ENCODE peak calls at places on chromosome 1, in five cellular contexts. One of them, this sample, is unnamed. For H3K36me3, the result is how much of the 10 kb centered on the place peaks cover.

GRCh38 chr1:117654485-117655219 is 48.8 kb downstream of the TENT5C start:
- DNase-seq in transverse colon: no peak
- DNase-seq in K562: no peak
- DNase-seq in ovary: no peak
- DNase-seq in stomach: no peak
- DNase-seq in this sample: no peak

GRCh38 chr1:176051402-176051801 is 155.7 kb downstream of the COP1 start:
- DNase-seq in transverse colon: no peak
- DNase-seq in K562: no peak
- DNase-seq in ovary: no peak
- DNase-seq in stomach: no peak
- DNase-seq in this sample: no peak

GRCh38 chr1:150596095-150596892 is 16.9 kb upstream of the MCL1 start:
- DNase-seq in transverse colon: no peak
- DNase-seq in K562: no peak
- DNase-seq in ovary: no peak
- DNase-seq in stomach: no peak
- DNase-seq in this sample: no peak

GRCh38 chr1:229064320-229064908 is 206.5 kb upstream of the RAB4A start:
- DNase-seq in transverse colon: no peak
- DNase-seq in K562: no peak
- DNase-seq in ovary: no peak
- DNase-seq in stomach: no peak
- DNase-seq in this sample: no peak

GRCh38 chr1:202275061-202275770 is 66.5 kb downstream of the UBE2T start:
- DNase-seq in transverse colon: no peak
- DNase-seq in K562: no peak
- DNase-seq in ovary: no peak
- DNase-seq in stomach: no peak
- DNase-seq in this sample: no peak

GRCh38 chr1:221858758-221859157 is 116.9 kb upstream of the DUSP10 start:
- DNase-seq in transverse colon: no peak
- DNase-seq in K562: no peak
- DNase-seq in ovary: no peak
- DNase-seq in stomach: no peak
- DNase-seq in this sample: no peak

GRCh38 chr1:29732438-29732837 is 496.1 kb downstream of the PTPRU start:
- DNase-seq in transverse colon: no peak
- DNase-seq in K562: no peak
- DNase-seq in ovary: no peak
- DNase-seq in stomach: no peak
- DNase-seq in this sample: no peak

GRCh38 chr1:156692958-156693857 is 12.2 kb downstream of the CRABP2 start:
- DNase-seq in transverse colon: peak
- DNase-seq in K562: peak
- DNase-seq in ovary: no peak
- DNase-seq in stomach: peak
- DNase-seq in this sample: peak

GRCh38 chr1:223143760-223144248 is 756 bp upstream of the TLR5 start:
- DNase-seq in transverse colon: peak
- DNase-seq in K562: peak
- DNase-seq in ovary: peak
- DNase-seq in stomach: peak
- DNase-seq in this sample: peak
- TF ChIP-seq EP300 in transverse colon: no peak
- TF ChIP-seq EP300 in K562: peak
- TF ChIP-seq EP300 in ovary: no peak
- TF ChIP-seq EP300 in stomach: no peak
- TF ChIP-seq EP300 in this sample: no peak

DNA sequence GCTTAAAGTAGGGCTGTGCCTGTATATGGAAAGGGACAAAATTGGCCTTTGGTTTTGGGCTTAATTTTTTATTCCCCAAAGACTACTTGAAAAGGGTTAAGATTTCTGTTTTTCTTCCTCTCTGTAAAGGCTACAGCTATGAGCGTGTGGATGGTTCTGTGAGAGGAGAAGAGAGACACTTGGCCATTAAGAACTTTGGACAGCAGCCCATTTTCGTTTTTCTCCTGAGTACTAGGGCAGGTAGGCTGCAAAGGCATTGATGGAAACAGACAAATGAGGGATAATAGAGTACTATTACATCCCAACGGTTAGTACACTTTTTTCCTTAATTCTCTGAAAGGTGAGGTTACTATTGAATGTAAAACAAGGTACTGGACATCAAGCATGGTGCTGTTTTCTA is 29.6 kb downstream of the CHD1L start:
- DNase-seq in transverse colon: no peak
- DNase-seq in K562: no peak
- DNase-seq in ovary: no peak
- DNase-seq in stomach: no peak
- DNase-seq in this sample: no peak
- H3K36me3 ChIP-seq in transverse colon: under half
- H3K36me3 ChIP-seq in K562: half or more
- H3K36me3 ChIP-seq in ovary: under half
- H3K36me3 ChIP-seq in stomach: half or more
- H3K36me3 ChIP-seq in this sample: under half

GRCh38 chr1:172323666-172324065 is 96.8 kb upstream of the C1orf105 start:
- DNase-seq in transverse colon: no peak
- DNase-seq in K562: no peak
- DNase-seq in ovary: no peak
- DNase-seq in stomach: no peak
- DNase-seq in this sample: no peak
- TF ChIP-seq CTCF in transverse colon: no peak
- TF ChIP-seq CTCF in K562: no peak
- TF ChIP-seq CTCF in ovary: no peak
- TF ChIP-seq CTCF in stomach: no peak
- TF ChIP-seq CTCF in this sample: no peak

DNA sequence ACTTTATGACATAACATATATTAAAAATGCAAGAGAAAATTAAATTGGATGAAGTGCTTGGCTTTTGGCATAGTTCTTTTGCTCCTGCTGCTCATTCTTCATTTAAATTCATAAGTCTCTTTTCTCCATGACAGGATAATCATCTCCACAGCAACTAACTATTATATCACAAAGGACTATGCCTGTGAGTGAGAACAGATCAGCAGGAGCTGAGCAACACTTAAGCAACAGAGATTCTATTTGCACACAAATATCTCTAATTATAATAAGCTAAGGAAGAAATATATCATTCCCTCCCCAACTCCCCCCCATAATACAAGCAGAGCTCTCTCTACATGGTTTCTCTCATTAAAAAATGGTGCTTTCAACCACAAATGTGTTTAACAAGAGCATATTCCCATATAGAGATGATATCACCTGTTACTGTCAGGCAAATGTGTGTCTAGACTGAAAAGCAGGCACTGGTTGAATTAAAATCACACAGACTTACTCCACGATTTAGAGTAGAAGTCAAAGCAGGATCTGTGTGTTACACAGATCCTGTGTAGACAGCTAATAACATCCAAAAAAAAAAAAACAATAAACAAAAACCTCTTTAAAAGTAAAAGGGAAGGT is 34.5 kb upstream of the NIBAN1 start:
- DNase-seq in transverse colon: no peak
- DNase-seq in K562: no peak
- DNase-seq in ovary: no peak
- DNase-seq in stomach: no peak
- DNase-seq in this sample: no peak
- TF ChIP-seq EP300 in transverse colon: no peak
- TF ChIP-seq EP300 in K562: no peak
- TF ChIP-seq EP300 in ovary: no peak
- TF ChIP-seq EP300 in stomach: no peak
- TF ChIP-seq EP300 in this sample: no peak

GRCh38 chr1:3502834-3503524 is 48.5 kb downstream of the ARHGEF16 start:
- DNase-seq in transverse colon: no peak
- DNase-seq in K562: no peak
- DNase-seq in ovary: no peak
- DNase-seq in stomach: no peak
- DNase-seq in this sample: peak
- H3K36me3 ChIP-seq in transverse colon: under half
- H3K36me3 ChIP-seq in K562: under half
- H3K36me3 ChIP-seq in ovary: under half
- H3K36me3 ChIP-seq in stomach: under half
- H3K36me3 ChIP-seq in this sample: under half

GRCh38 chr1:57377731-57378139 is 46.1 kb downstream of the DAB1 start:
- DNase-seq in transverse colon: no peak
- DNase-seq in K562: no peak
- DNase-seq in ovary: no peak
- DNase-seq in stomach: no peak
- DNase-seq in this sample: no peak
- TF ChIP-seq CTCF in transverse colon: no peak
- TF ChIP-seq CTCF in K562: no peak
- TF ChIP-seq CTCF in ovary: no peak
- TF ChIP-seq CTCF in stomach: no peak
- TF ChIP-seq CTCF in this sample: no peak

DNA sequence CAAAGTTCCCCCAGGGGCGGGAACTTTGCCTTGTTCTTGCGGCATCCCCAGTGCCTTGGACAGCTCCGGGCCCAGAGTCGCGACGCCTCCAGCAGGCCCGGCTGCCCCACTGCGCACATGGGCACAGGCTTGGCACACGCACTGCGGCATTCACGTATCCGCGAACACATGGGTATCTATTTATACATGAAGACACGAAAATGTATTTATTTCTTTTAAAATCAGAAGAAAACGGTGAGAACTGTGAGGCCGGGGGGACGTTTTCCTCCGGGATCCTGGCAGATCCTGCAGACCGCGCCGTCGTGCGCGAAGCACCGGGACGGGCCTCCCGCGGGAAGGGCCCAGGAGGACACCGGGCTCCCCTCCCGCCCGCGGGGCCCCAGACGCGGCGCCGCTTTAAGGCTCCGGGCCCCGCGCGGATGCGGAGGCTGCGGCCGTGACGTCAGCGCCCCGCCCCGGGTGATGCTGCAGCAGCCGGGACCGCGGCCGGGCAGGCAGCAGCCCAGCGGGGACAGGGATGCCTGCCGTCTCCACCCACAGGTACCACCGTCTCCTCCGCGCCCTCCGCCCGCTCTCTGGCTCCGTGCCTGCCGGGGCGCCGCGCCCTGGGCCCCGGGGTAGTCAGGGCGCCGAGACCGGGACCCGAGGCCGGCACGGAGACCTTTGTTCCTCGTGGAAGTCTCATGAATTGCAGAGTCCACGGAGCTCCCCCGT is at the start of gene SLC45A1:
- DNase-seq in transverse colon: peak
- DNase-seq in K562: peak
- DNase-seq in ovary: peak
- DNase-seq in stomach: peak
- DNase-seq in this sample: peak
- TF ChIP-seq EP300 in transverse colon: no peak
- TF ChIP-seq EP300 in K562: no peak
- TF ChIP-seq EP300 in ovary: no peak
- TF ChIP-seq EP300 in stomach: no peak
- TF ChIP-seq EP300 in this sample: no peak

GRCh38 chr1:174912243-174912642 is 87.5 kb upstream of the CACYBP start:
- DNase-seq in transverse colon: no peak
- DNase-seq in K562: no peak
- DNase-seq in ovary: no peak
- DNase-seq in stomach: no peak
- DNase-seq in this sample: no peak
- H3K36me3 ChIP-seq in transverse colon: under half
- H3K36me3 ChIP-seq in K562: under half
- H3K36me3 ChIP-seq in ovary: under half
- H3K36me3 ChIP-seq in stomach: under half
- H3K36me3 ChIP-seq in this sample: under half

GRCh38 chr1:180365039-180365438 is 135.0 kb downstream of the LHX4 start:
- DNase-seq in transverse colon: no peak
- DNase-seq in K562: peak
- DNase-seq in ovary: no peak
- DNase-seq in stomach: no peak
- DNase-seq in this sample: no peak
- TF ChIP-seq CTCF in transverse colon: peak
- TF ChIP-seq CTCF in K562: peak
- TF ChIP-seq CTCF in ovary: no peak
- TF ChIP-seq CTCF in stomach: no peak
- TF ChIP-seq CTCF in this sample: no peak

DNA sequence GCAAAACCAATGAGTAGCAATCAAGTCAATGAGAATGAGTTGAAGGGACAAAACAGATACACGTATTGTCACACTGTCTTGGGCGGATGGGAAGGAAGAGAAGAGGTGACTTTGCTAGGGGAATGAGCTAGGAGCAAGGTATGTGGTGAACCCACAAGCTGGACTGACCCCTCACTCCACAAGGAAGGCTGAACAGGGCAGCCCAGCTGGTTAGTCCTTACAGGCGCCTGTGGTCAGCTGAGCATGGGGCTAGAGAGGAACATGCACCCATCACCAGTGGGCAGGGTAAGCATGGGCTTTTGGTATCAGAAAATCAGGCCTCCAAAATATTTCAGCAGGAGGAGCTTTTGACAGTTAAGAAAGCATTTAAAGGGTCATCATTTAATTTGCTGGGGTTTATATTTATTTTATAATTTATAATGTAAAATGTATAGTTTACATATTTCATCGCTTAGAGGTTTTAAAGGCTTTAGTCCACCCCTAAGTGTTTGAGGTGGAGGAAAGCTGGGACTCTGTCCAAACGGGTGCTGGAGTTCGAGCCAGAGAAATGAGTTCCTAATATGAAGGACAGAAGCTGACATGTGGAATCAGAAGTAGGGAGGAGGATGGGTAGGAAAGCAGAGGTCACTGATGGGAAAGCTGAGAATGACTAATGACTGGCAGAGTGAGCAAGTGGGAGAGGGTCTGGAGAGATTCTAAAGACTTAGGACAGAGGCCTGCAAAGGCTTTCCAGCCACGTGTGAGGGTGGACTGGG is 22.0 kb upstream of the ACBD6 start:
- DNase-seq in transverse colon: no peak
- DNase-seq in K562: no peak
- DNase-seq in ovary: no peak
- DNase-seq in stomach: no peak
- DNase-seq in this sample: no peak
- TF ChIP-seq EP300 in transverse colon: no peak
- TF ChIP-seq EP300 in K562: no peak
- TF ChIP-seq EP300 in ovary: no peak
- TF ChIP-seq EP300 in stomach: no peak
- TF ChIP-seq EP300 in this sample: no peak